ENCODE peak calls at places on chromosomes 2 and 18, in eight cellular contexts. B is IMR-90, N is A549, H is HepG2, L is H1, Q is endothelial cell of umbilical vein, T is GM12878, M is K562. X is an unnamed sample.

GRCh38 chr2:110865188-110865587 is 132.8 kb downstream of the ACOXL start:
- DNase-seq in B (peak), N (no peak), H (no peak), L (no peak), Q (no peak), T (peak), M (no peak), X (no peak)

GRCh38 chr2:218186355-218186766 is 19.6 kb upstream of the CXCR1 start:
- DNase-seq in B (peak), N (peak), H (peak), L (peak), Q (peak), T (peak), M (peak), X (peak)

GRCh38 chr2:184596819-184597411 is 1.4 kb upstream of the ZNF804A start:
- DNase-seq in B (peak), N (no peak), H (peak), L (no peak), Q (peak), T (no peak), M (no peak), X (peak)

GRCh38 chr2:197209742-197210408 is 100.7 kb downstream of the ANKRD44 start:
- DNase-seq in B (no peak), N (no peak), H (no peak), L (no peak), Q (no peak), T (peak), M (no peak), X (no peak)

GRCh38 chr2:15939854-15940660 is at the start of gene MYCN:
- DNase-seq in B (no peak), N (peak), H (peak), L (peak), Q (peak), T (no peak), M (no peak), X (no peak)

GRCh38 chr2:129801575-129801974 is 177.9 kb upstream of the RAB6C start:
- DNase-seq in B (peak), N (no peak), H (no peak), L (no peak), Q (no peak), T (no peak), M (no peak), X (no peak)

GRCh38 chr2:1491751-1492150 is 78.5 kb downstream of the TPO start:
- DNase-seq in B (no peak), N (no peak), H (no peak), L (peak), Q (no peak), T (no peak), M (no peak), X (no peak)

GRCh38 chr2:169065864-169066507 is 3.4 kb upstream of the DHRS9 start:
- DNase-seq in B (no peak), N (no peak), H (no peak), L (no peak), Q (no peak), T (no peak), M (no peak), X (no peak)

GRCh38 chr18:31446854-31447253 is 687 bp upstream of the DSG3 start:
- DNase-seq in B (no peak), N (no peak), H (no peak), L (no peak), Q (no peak), T (no peak), M (no peak), X (no peak)

GRCh38 chr2:195343942-195344530 is 313.0 kb upstream of the SLC39A10 start:
- DNase-seq in B (peak), N (no peak), H (no peak), L (no peak), Q (no peak), T (no peak), M (no peak), X (no peak)

GRCh38 chr2:233003658-233004555 is 9.1 kb downstream of the NGEF start:
- DNase-seq in B (no peak), N (no peak), H (no peak), L (no peak), Q (no peak), T (no peak), M (no peak), X (no peak)

GRCh38 chr18:25727281-25727680 is 363.1 kb downstream of the SS18 start:
- DNase-seq in B (peak), N (no peak), H (no peak), L (no peak), Q (peak), T (no peak), M (no peak), X (no peak)

GRCh38 chr2:231399046-231399852 is 3.7 kb downstream of the B3GNT7 start:
- DNase-seq in B (no peak), N (no peak), H (no peak), L (no peak), Q (no peak), T (no peak), M (no peak), X (no peak)

GRCh38 chr2:217972490-217972889 is 30.3 kb downstream of the TNS1 start:
- DNase-seq in B (no peak), N (no peak), H (no peak), L (no peak), Q (no peak), T (no peak), M (no peak), X (no peak)

GRCh38 chr2:64325852-64326577 is 127.9 kb upstream of the LGALSL start:
- DNase-seq in B (no peak), N (no peak), H (no peak), L (peak), Q (no peak), T (peak), M (no peak), X (no peak)

GRCh38 chr18:3594760-3595241 is 144.8 kb downstream of the TGIF1 start:
- DNase-seq in B (peak), N (no peak), H (peak), L (no peak), Q (no peak), T (no peak), M (no peak), X (no peak)

GRCh38 chr2:28539095-28539494 is 43.2 kb downstream of the PLB1 start:
- DNase-seq in B (no peak), N (no peak), H (no peak), L (no peak), Q (peak), T (no peak), M (no peak), X (no peak)

GRCh38 chr2:217160103-217160502 is 300.2 kb upstream of the TNP1 start:
- DNase-seq in B (peak), N (no peak), H (no peak), L (no peak), Q (no peak), T (no peak), M (no peak), X (no peak)

GRCh38 chr2:9908639-9909038 is 42.9 kb upstream of the GRHL1 start:
- DNase-seq in B (no peak), N (no peak), H (peak), L (no peak), Q (no peak), T (no peak), M (no peak), X (no peak)

GRCh38 chr18:44716697-44717163 is 36.0 kb downstream of the SETBP1 start:
- DNase-seq in B (no peak), N (no peak), H (no peak), L (no peak), Q (no peak), T (no peak), M (no peak), X (no peak)

GRCh38 chr2:102520801-102521200 is 47.8 kb downstream of the SLC9A4 start:
- DNase-seq in B (no peak), N (no peak), H (peak), L (no peak), Q (no peak), T (no peak), M (no peak), X (no peak)

GRCh38 chr18:35153609-35154273 is 87.1 kb upstream of the ZNF397 start:
- DNase-seq in B (no peak), N (no peak), H (no peak), L (no peak), Q (no peak), T (no peak), M (no peak), X (no peak)

GRCh38 chr2:175183674-175184073 is 2.2 kb upstream of the ATP5MC3 start:
- DNase-seq in B (no peak), N (no peak), H (no peak), L (no peak), Q (no peak), T (no peak), M (no peak), X (no peak)

GRCh38 chr2:175181877-175182308 is 383 bp upstream of the ATP5MC3 start:
- DNase-seq in B (no peak), N (peak), H (no peak), L (no peak), Q (no peak), T (no peak), M (peak), X (no peak)

GRCh38 chr2:175176624-175177023 is 4.9 kb downstream of the ATP5MC3 start:
- DNase-seq in B (no peak), N (no peak), H (no peak), L (no peak), Q (no peak), T (no peak), M (no peak), X (no peak)

GRCh38 chr2:175180701-175181103 is 808 bp downstream of the ATP5MC3 start:
- DNase-seq in B (peak), N (peak), H (peak), L (no peak), Q (peak), T (no peak), M (no peak), X (no peak)

DNA sequence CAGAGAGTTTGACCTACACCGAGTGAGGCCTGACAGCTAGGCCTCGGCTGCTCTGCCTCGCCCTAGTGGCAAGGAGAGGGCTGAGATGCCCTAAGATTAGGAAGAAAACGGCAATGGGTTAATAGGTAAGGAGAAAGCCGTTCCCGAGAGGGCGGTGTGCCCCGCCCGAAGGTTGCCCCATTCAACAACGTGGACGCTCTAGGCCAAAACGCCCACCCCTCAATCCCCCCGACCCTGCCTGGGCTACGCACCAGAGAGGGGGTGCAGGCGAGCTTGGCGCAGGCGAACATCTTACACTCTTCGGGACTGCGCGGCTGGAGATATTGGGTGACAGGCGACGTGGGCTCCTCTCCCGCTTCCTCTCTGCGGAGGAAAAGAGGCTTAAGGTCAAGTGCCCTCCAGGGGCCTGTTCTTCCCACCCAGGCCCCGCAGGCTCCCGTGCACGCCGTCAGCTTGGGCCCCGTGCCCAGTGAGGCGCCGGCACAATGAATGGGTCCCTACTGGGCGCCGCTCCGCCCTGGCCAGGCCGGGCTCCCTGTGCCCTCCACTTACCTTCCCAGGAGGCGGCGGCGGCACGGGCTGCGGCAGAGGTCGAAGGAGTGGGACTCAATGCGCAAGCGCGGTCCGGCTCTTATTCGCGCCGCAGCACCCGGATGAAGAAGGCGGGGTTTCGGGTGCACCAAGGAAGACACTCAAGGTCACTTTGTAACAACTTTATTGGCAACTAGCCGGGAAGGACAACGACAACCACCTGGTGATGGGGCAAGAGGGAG is at the start of gene ATP5MC3:
- DNase-seq in B (peak), N (peak), H (peak), L (peak), Q (peak), T (peak), M (peak), X (peak)
- TF ChIP-seq POLR2A in B (peak), N (peak), H (peak), L (no peak), Q (peak), T (peak), M (peak), X (peak)

GRCh38 chr18:41906528-41907256 is 48.3 kb upstream of the PIK3C3 start:
- DNase-seq in B (peak), N (peak), H (peak), L (no peak), Q (peak), T (peak), M (peak), X (peak)

GRCh38 chr18:41905786-41906527 is 49.1 kb upstream of the PIK3C3 start:
- DNase-seq in B (no peak), N (no peak), H (no peak), L (no peak), Q (no peak), T (no peak), M (no peak), X (no peak)
- H3K4me2 ChIP-seq in B (no peak), N (no peak), H (no peak), L (no peak), Q (no peak), T (no peak), M (no peak), X (no peak)

GRCh38 chr2:118889995-118890394 is 42.5 kb upstream of the EN1 start:
- DNase-seq in B (no peak), N (no peak), H (no peak), L (no peak), Q (no peak), T (no peak), M (no peak), X (no peak)
- TF ChIP-seq POLR2A in B (no peak), N (no peak), H (no peak), L (no peak), Q (no peak), T (no peak), M (no peak), X (no peak)

GRCh38 chr2:17667898-17668297 is 85.7 kb downstream of the SMC6 start:
- DNase-seq in B (no peak), N (no peak), H (no peak), L (no peak), Q (no peak), T (no peak), M (no peak), X (no peak)
- H3K4me2 ChIP-seq in B (no peak), N (no peak), H (no peak), L (no peak), Q (no peak), T (no peak), M (no peak), X (no peak)

DNA sequence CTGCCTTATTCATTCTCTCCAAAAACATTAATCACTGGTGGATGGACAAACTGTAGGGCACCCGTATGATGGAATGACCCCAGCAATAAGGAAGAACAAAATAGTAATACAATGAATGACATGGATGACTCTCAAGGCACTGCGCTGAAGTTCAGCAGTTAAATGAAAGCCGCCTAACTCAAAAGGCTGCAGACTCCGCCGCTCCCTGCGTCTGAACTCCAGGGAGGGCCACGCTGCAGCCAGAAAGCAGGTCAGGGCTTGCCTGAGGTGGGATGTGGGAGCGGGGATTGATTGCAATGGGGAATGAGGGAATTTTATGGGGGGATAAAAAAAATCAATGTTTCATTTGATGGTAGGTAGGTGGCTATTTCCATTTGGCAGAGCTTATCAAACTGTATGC is 86.5 kb upstream of the LAPTM4A start:
- DNase-seq in B (no peak), N (no peak), H (no peak), L (no peak), Q (no peak), T (no peak), M (no peak), X (no peak)
- TF ChIP-seq POLR2A in B (no peak), N (no peak), H (no peak), L (no peak), Q (no peak), T (no peak), M (no peak), X (no peak)

GRCh38 chr2:100902833-100903405 is 83.0 kb downstream of the NPAS2 start:
- DNase-seq in B (peak), N (peak), H (peak), L (no peak), Q (peak), T (no peak), M (no peak), X (peak)
- H3K4me2 ChIP-seq in B (peak), N (peak), H (no peak), L (no peak), Q (peak), T (no peak), M (no peak), X (peak)

DNA sequence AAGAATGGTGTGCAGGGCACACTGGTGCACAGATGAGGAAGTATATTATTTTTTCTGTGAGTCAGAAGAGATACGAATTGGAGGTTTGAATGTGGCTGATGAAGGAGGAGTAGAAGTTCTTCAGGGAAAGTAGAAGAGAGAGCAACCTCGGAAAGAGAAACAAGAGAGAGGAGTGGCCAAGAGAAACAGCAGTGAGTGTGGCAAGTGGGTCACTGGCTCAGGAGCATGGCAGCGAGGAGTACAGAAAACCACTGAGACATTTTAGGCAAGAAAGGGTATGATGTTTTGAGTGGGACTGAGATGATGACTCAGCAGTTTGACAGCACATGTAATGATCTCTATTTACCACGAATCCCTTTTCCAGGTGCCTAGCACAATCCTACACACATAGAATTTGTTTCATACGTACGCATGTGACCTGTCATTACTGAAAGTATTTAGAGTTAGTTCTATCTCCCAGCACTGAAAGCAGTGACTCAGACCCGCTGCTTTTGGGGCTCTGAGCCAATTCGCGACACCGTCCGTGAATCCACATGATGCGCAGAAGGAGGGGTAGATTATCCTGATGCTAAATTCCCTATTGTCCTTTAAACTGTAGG is 915.4 kb downstream of the DCDC2C start:
- DNase-seq in B (no peak), N (no peak), H (no peak), L (no peak), Q (no peak), T (no peak), M (no peak), X (no peak)
- TF ChIP-seq POLR2A in B (no peak), N (no peak), H (no peak), L (no peak), Q (no peak), T (no peak), M (no peak), X (no peak)

GRCh38 chr2:204116154-204116792 is 179.7 kb downstream of the ICOS start:
- DNase-seq in B (no peak), N (no peak), H (no peak), L (no peak), Q (peak), T (no peak), M (no peak), X (no peak)

GRCh38 chr2:204110250-204111183 is 174.0 kb downstream of the ICOS start:
- DNase-seq in B (no peak), N (no peak), H (no peak), L (no peak), Q (peak), T (no peak), M (no peak), X (no peak)

GRCh38 chr2:204115288-204115687 is 178.7 kb downstream of the ICOS start:
- DNase-seq in B (no peak), N (no peak), H (no peak), L (no peak), Q (no peak), T (no peak), M (no peak), X (no peak)

GRCh38 chr2:204114294-204114693 is 177.7 kb downstream of the ICOS start:
- DNase-seq in B (no peak), N (no peak), H (no peak), L (no peak), Q (peak), T (no peak), M (no peak), X (no peak)

DNA sequence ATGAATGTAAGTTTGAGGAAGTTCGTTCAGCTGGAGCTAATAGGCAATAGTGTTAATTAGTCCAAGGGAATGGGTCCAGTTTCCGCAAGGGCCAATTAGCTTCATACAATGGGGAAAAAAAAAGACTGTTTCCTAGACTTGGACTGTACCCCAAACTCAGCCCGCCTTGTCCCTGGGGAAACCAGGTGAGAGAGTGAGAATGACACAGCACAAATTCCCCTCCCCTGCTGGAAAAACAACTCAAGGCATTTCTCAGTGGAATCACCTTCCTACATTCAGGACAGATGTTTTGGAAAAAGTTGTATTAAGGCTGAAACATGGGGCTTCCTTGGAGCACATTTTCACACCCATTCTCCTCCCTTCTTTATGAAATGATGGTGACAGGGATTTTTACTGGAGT is 179.1 kb downstream of the ICOS start:
- DNase-seq in B (no peak), N (no peak), H (no peak), L (no peak), Q (no peak), T (no peak), M (no peak), X (no peak)
- H3K4me2 ChIP-seq in B (no peak), N (no peak), H (no peak), L (peak), Q (peak), T (no peak), M (no peak), X (no peak)

GRCh38 chr2:85547859-85548607 is 9.1 kb downstream of the MAT2A start:
- DNase-seq in B (peak), N (no peak), H (no peak), L (no peak), Q (no peak), T (no peak), M (no peak), X (no peak)
- TF ChIP-seq POLR2A in B (no peak), N (no peak), H (no peak), L (peak), Q (no peak), T (no peak), M (no peak), X (no peak)

X was measured in HCT116.